ENCODE peak calls at places on chromosomes 3 and 15, in ten cellular contexts. G is HL-60; Y is T-helper 17 cell; M is activated effector memory CD4-positive, alpha-beta T cell treated with Interleukin-2 at 50 U/mL for 16 hours; P is progenitor cell of endocrine pancreas; Z is NCI-H1417 treated with DMSO at 0.1 percent for 48 hours; D is fibroblast of lung; A is Ammon's horn; H is activated CD4-positive, alpha-beta T cell treated with anti-CD3 and anti-CD28 coated beads, Interleukin-2, amount 50 U/mL, for 1 hour; T is IMR-90. C is an unnamed sample.

GRCh38 chr3:54641226-54642014 is 286.4 kb downstream of the LRTM1 start:
- DNase-seq in M (no peak), A (no peak), Z (no peak), T (no peak), P (no peak), Y (no peak), G (no peak), D (no peak), H (no peak), C (no peak)

GRCh38 chr3:143307613-143308183 is 188.1 kb downstream of the CHST2 start:
- DNase-seq in H (no peak), Z (no peak), A (no peak), M (no peak), G (no peak), P (no peak), Y (no peak), D (peak), T (peak), C (peak)

GRCh38 chr15:73773428-73773827 is 20.3 kb upstream of the INSYN1 start:
- DNase-seq in A (no peak), P (no peak), D (no peak), H (no peak), Y (no peak), G (no peak), T (no peak), Z (no peak), M (no peak), C (no peak)

GRCh38 chr3:127739347-127740135 is 66.8 kb downstream of the ABTB1 start:
- DNase-seq in G (no peak), P (no peak), D (peak), Y (no peak), Z (no peak), T (peak), A (no peak), M (no peak), H (no peak), C (no peak)

GRCh38 chr3:64591606-64592005 is 96.2 kb downstream of the ADAMTS9 start:
- DNase-seq in A (no peak), Z (no peak), Y (no peak), T (no peak), D (no peak), P (no peak), H (no peak), G (no peak), M (no peak), C (no peak)

GRCh38 chr15:101211897-101212296 is 40.0 kb downstream of the CHSY1 start:
- DNase-seq in A (no peak), M (no peak), G (no peak), Z (no peak), H (no peak), P (no peak), T (no peak), Y (no peak), D (no peak), C (no peak)

GRCh38 chr3:16512435-16513140 is 911 bp downstream of the RFTN1 start:
- DNase-seq in D (no peak), T (no peak), Y (peak), M (peak), Z (no peak), P (no peak), G (peak), H (peak), A (peak), C (no peak)

GRCh38 chr15:66294932-66295235 is 1.5 kb downstream of the DIS3L start:
- DNase-seq in Y (no peak), H (no peak), A (no peak), M (no peak), D (peak), G (no peak), T (peak), P (no peak), Z (no peak), C (peak)

GRCh38 chr3:4571690-4572334 is 78.7 kb downstream of the ITPR1 start:
- DNase-seq in H (no peak), M (no peak), T (no peak), P (no peak), D (no peak), G (peak), A (no peak), Y (no peak), Z (no peak), C (peak)

GRCh38 chr15:78922527-78922926 is 22.3 kb downstream of the CTSH start:
- DNase-seq in T (no peak), Z (no peak), H (no peak), D (no peak), A (no peak), P (no peak), M (no peak), G (no peak), Y (no peak), C (no peak)

GRCh38 chr3:15279671-15280402 is 52.5 kb downstream of the SH3BP5 start:
- DNase-seq in P (no peak), T (no peak), Y (no peak), D (no peak), A (peak), M (no peak), H (no peak), Z (no peak), G (no peak), C (no peak)

GRCh38 chr3:152197451-152197850 is 71.3 kb upstream of the MBNL1 start:
- DNase-seq in M (no peak), D (no peak), G (no peak), Y (no peak), P (no peak), Z (no peak), A (no peak), H (no peak), T (peak), C (no peak)

GRCh38 chr3:97510795-97511194 is 253.8 kb upstream of the ARL6 start:
- DNase-seq in M (no peak), D (no peak), G (no peak), P (no peak), Z (no peak), H (no peak), T (no peak), Y (no peak), A (no peak), C (no peak)

GRCh38 chr15:88012233-88012632 is 244.3 kb downstream of the NTRK3 start:
- DNase-seq in T (no peak), Z (no peak), H (no peak), D (no peak), Y (no peak), G (no peak), P (no peak), M (no peak), A (no peak), C (no peak)

GRCh38 chr15:79593119-79593869 is 161.2 kb downstream of the MINAR1 start:
- DNase-seq in Y (no peak), D (peak), P (no peak), T (peak), H (no peak), G (no peak), Z (no peak), M (no peak), A (peak), C (peak)

GRCh38 chr3:156838035-156838434 is 11.9 kb downstream of the LEKR1 start:
- DNase-seq in Z (no peak), D (no peak), G (no peak), P (no peak), Y (no peak), A (no peak), H (no peak), M (no peak), T (no peak), C (no peak)

GRCh38 chr3:115099115-115099884 is 47.8 kb downstream of the ZBTB20 start:
- DNase-seq in Y (no peak), Z (no peak), G (no peak), M (no peak), A (no peak), D (peak), T (peak), H (no peak), P (no peak), C (peak)

GRCh38 chr3:127478922-127479321 is 111.6 kb downstream of the TPRA1 start:
- DNase-seq in G (no peak), Y (no peak), H (no peak), D (no peak), M (no peak), A (no peak), Z (no peak), P (no peak), T (no peak), C (no peak)

GRCh38 chr3:18438586-18438985 is 13.4 kb upstream of the SATB1 start:
- DNase-seq in M (peak), Z (no peak), G (no peak), T (no peak), D (no peak), H (peak), A (no peak), Y (peak), P (no peak), C (no peak)

GRCh38 chr3:194137314-194138097 is 1.6 kb downstream of the HES1 start:
- DNase-seq in A (peak), M (peak), T (peak), Y (peak), P (peak), H (peak), Z (no peak), G (no peak), D (no peak), C (peak)

GRCh38 chr3:41751597-41751996 is 210.3 kb downstream of the ULK4 start:
- DNase-seq in T (no peak), Z (no peak), Y (no peak), H (no peak), G (no peak), P (no peak), A (no peak), D (no peak), M (no peak), C (no peak)

GRCh38 chr3:22098000-22098399 is 347.0 kb upstream of the ZNF385D start:
- DNase-seq in H (no peak), Y (no peak), A (no peak), T (no peak), M (no peak), Z (no peak), P (no peak), G (no peak), D (no peak), C (no peak)

GRCh38 chr15:41887161-41887560 is 6.7 kb downstream of the SPTBN5 start:
- DNase-seq in H (no peak), Z (no peak), T (no peak), G (no peak), A (no peak), M (no peak), Y (no peak), P (no peak), D (no peak), C (no peak)

GRCh38 chr15:51737538-51738305 is at the start of gene LYSMD2:
- DNase-seq in M (peak), H (peak), Z (no peak), D (peak), G (no peak), Y (peak), P (peak), A (peak), T (peak), C (peak)

GRCh38 chr15:73800662-73801345 is 47.7 kb upstream of the INSYN1 start:
- DNase-seq in H (no peak), G (no peak), T (peak), P (no peak), D (peak), M (no peak), Y (no peak), Z (no peak), A (peak), C (peak)

GRCh38 chr3:32432711-32433530 is 41.3 kb downstream of the CMTM7 start:
- DNase-seq in H (no peak), Y (no peak), A (no peak), M (no peak), T (peak), G (no peak), D (peak), Z (no peak), P (no peak), C (peak)

GRCh38 chr3:45124379-45124778 is 21.8 kb downstream of the CDCP1 start:
- DNase-seq in M (no peak), P (no peak), H (no peak), D (peak), Z (no peak), A (no peak), G (no peak), T (peak), Y (no peak), C (peak)

GRCh38 chr15:92244703-92245102 is 149.0 kb upstream of the ST8SIA2 start:
- DNase-seq in H (no peak), G (no peak), A (no peak), M (no peak), D (no peak), P (no peak), Z (no peak), Y (no peak), T (no peak), C (no peak)

GRCh38 chr15:71055461-71055860 is 59.8 kb upstream of the THSD4 start:
- DNase-seq in T (peak), A (no peak), Y (no peak), H (no peak), Z (no peak), P (no peak), M (no peak), G (no peak), D (peak), C (peak)

GRCh38 chr3:100060685-100061484 is 53.4 kb downstream of the FILIP1L start:
- DNase-seq in G (no peak), D (no peak), H (no peak), T (no peak), M (no peak), Y (no peak), P (no peak), Z (no peak), A (no peak), C (no peak)

GRCh38 chr15:71008250-71008870 is 106.9 kb upstream of the THSD4 start:
- DNase-seq in M (no peak), G (no peak), Z (no peak), H (no peak), T (no peak), A (no peak), Y (no peak), D (no peak), P (no peak), C (no peak)

GRCh38 chr3:4722103-4722502 is 229.0 kb downstream of the ITPR1 start:
- DNase-seq in Y (no peak), T (peak), P (no peak), A (peak), G (peak), M (no peak), D (peak), Z (no peak), H (no peak), C (peak)

GRCh38 chr15:29089731-29090616 is 179.6 kb downstream of the NSMCE3 start:
- DNase-seq in G (no peak), Y (no peak), Z (no peak), P (no peak), T (peak), D (peak), H (no peak), A (peak), M (peak), C (peak)

GRCh38 chr3:127524300-127524896 is 66.1 kb downstream of the TPRA1 start:
- DNase-seq in Y (no peak), D (no peak), T (no peak), G (no peak), P (no peak), Z (peak), M (no peak), A (peak), H (no peak), C (no peak)

GRCh38 chr3:55485208-55485791 is 1.8 kb downstream of the WNT5A start:
- DNase-seq in H (no peak), G (peak), D (peak), T (peak), M (no peak), P (peak), Z (no peak), Y (no peak), A (peak), C (peak)

GRCh38 chr3:17090271-17090992 is 205.7 kb downstream of the PLCL2 start:
- DNase-seq in Y (no peak), P (no peak), G (no peak), D (no peak), Z (no peak), H (no peak), T (no peak), M (no peak), A (no peak), C (no peak)

C was measured in fibroblast of pulmonary artery.